ENCODE peak calls at places on chromosomes 13 and 19, in nine cellular contexts. One of them, this sample, is unnamed.

GRCh38 chr19:8638078-8638619 is 7.7 kb downstream of the NFILZ start:
- DNase-seq in H7: no peak
- DNase-seq in caudate nucleus: no peak
- DNase-seq in GM04503: no peak
- DNase-seq in T-helper 1 cell: no peak
- DNase-seq in progenitor cell of endocrine pancreas: no peak
- DNase-seq in BJ: no peak
- DNase-seq in lower leg skin: no peak
- DNase-seq in breast epithelium: no peak
- DNase-seq in this sample: no peak

GRCh38 chr19:38213911-38214625 is 10.0 kb downstream of the DPF1 start:
- DNase-seq in caudate nucleus: peak; percentile 43
- DNase-seq in T-helper 1 cell: peak; percentile 22
- DNase-seq in GM04503: no peak
- DNase-seq in progenitor cell of endocrine pancreas: no peak
- DNase-seq in H7: no peak
- DNase-seq in lower leg skin: no peak
- DNase-seq in BJ: no peak
- DNase-seq in breast epithelium: no peak
- DNase-seq in this sample: no peak

GRCh38 chr19:1237027-1237659 is 662 bp downstream of the CBARP start:
- DNase-seq in BJ: no peak
- DNase-seq in progenitor cell of endocrine pancreas: no peak
- DNase-seq in GM04503: no peak
- DNase-seq in caudate nucleus: no peak
- DNase-seq in T-helper 1 cell: no peak
- DNase-seq in H7: peak; percentile 91
- DNase-seq in breast epithelium: no peak
- DNase-seq in lower leg skin: no peak
- DNase-seq in this sample: no peak

GRCh38 chr19:52331757-52332156 is 4.3 kb upstream of the ZNF610 start:
- DNase-seq in progenitor cell of endocrine pancreas: no peak
- DNase-seq in GM04503: no peak
- DNase-seq in lower leg skin: no peak
- DNase-seq in T-helper 1 cell: no peak
- DNase-seq in H7: no peak
- DNase-seq in breast epithelium: no peak
- DNase-seq in BJ: no peak
- DNase-seq in caudate nucleus: no peak
- DNase-seq in this sample: no peak

GRCh38 chr13:85528578-85529215 is 270.5 kb downstream of the SLITRK6 start:
- DNase-seq in caudate nucleus: peak; percentile 22
- DNase-seq in breast epithelium: no peak
- DNase-seq in progenitor cell of endocrine pancreas: no peak
- DNase-seq in lower leg skin: no peak
- DNase-seq in T-helper 1 cell: no peak
- DNase-seq in BJ: peak; percentile 97
- DNase-seq in GM04503: peak; percentile 74
- DNase-seq in H7: no peak
- DNase-seq in this sample: no peak

GRCh38 chr13:30796833-30797601 is 61.7 kb downstream of the ALOX5AP start:
- DNase-seq in breast epithelium: peak; percentile 82
- DNase-seq in lower leg skin: no peak
- DNase-seq in GM04503: no peak
- DNase-seq in progenitor cell of endocrine pancreas: no peak
- DNase-seq in BJ: no peak
- DNase-seq in H7: no peak
- DNase-seq in caudate nucleus: no peak
- DNase-seq in T-helper 1 cell: no peak
- DNase-seq in this sample: no peak

GRCh38 chr19:34366670-34367423 is 1.9 kb downstream of the GPI start:
- DNase-seq in H7: no peak
- DNase-seq in lower leg skin: no peak
- DNase-seq in progenitor cell of endocrine pancreas: no peak
- DNase-seq in breast epithelium: no peak
- DNase-seq in T-helper 1 cell: no peak
- DNase-seq in caudate nucleus: no peak
- DNase-seq in GM04503: peak; percentile 41
- DNase-seq in BJ: no peak
- DNase-seq in this sample: no peak

GRCh38 chr19:6318772-6319171 is 14.6 kb downstream of the ACER1 start:
- DNase-seq in caudate nucleus: no peak
- DNase-seq in BJ: no peak
- DNase-seq in GM04503: no peak
- DNase-seq in H7: no peak
- DNase-seq in lower leg skin: no peak
- DNase-seq in T-helper 1 cell: no peak
- DNase-seq in progenitor cell of endocrine pancreas: no peak
- DNase-seq in breast epithelium: no peak
- DNase-seq in this sample: no peak

GRCh38 chr19:2969104-2969504 is 8.3 kb upstream of the TLE6 start:
- DNase-seq in T-helper 1 cell: no peak
- DNase-seq in BJ: no peak
- DNase-seq in GM04503: no peak
- DNase-seq in caudate nucleus: no peak
- DNase-seq in lower leg skin: no peak
- DNase-seq in progenitor cell of endocrine pancreas: peak; percentile 30
- DNase-seq in H7: no peak
- DNase-seq in breast epithelium: no peak
- DNase-seq in this sample: no peak